ENCODE peak calls at places on chromosomes 12 and 14, in eight cellular contexts. S is IMR-90, O is Peyer's patch, L is stomach, W is transverse colon, Y is endothelial cell of umbilical vein, P is HCT116, I is GM12878. V is an unnamed sample. For H3K27me3 and H3K4me1, the result is how much of the 10 kb centered on the place peaks cover.

GRCh38 chr12:25866586-25867378 is 91.7 kb upstream of the RASSF8 start:
- DNase-seq in S (no peak), O (no peak), L (no peak), W (no peak), Y (no peak), P (no peak), I (no peak), V (no peak)

GRCh38 chr12:29534935-29535334 is 37.4 kb upstream of the OVCH1 start:
- DNase-seq in S (peak), O (no peak), L (no peak), W (no peak), Y (no peak), P (no peak), I (no peak), V (no peak)

GRCh38 chr12:102347761-102348160 is 132.6 kb downstream of the IGF1 start:
- DNase-seq in S (no peak), O (no peak), L (no peak), W (no peak), Y (no peak), P (no peak), I (no peak), V (no peak)

GRCh38 chr12:93788853-93789252 is 111.7 kb downstream of the CRADD start:
- DNase-seq in S (no peak), O (no peak), L (no peak), W (no peak), Y (no peak), P (no peak), I (no peak), V (no peak)

GRCh38 chr14:71883094-71883493 is 49.1 kb upstream of the RGS6 start:
- DNase-seq in S (no peak), O (no peak), L (no peak), W (no peak), Y (no peak), P (no peak), I (no peak), V (no peak)

GRCh38 chr14:70803321-70804110 is 5.8 kb downstream of the MAP3K9 start:
- DNase-seq in S (no peak), O (no peak), L (no peak), W (no peak), Y (no peak), P (no peak), I (peak), V (no peak)

GRCh38 chr14:61575751-61576150 is 119.6 kb upstream of the HIF1A start:
- DNase-seq in S (no peak), O (no peak), L (no peak), W (no peak), Y (no peak), P (no peak), I (no peak), V (no peak)

GRCh38 chr12:37546206-37546605 is 770.4 kb upstream of the ALG10B start:
- DNase-seq in S (no peak), O (no peak), L (no peak), W (no peak), Y (no peak), P (no peak), I (no peak), V (no peak)

GRCh38 chr14:51458563-51458955 is 193.2 kb upstream of the FRMD6 start:
- DNase-seq in S (peak), O (no peak), L (no peak), W (no peak), Y (peak), P (no peak), I (no peak), V (no peak)

GRCh38 chr14:96751505-96751904 is 45.7 kb upstream of the VRK1 start:
- DNase-seq in S (no peak), O (no peak), L (no peak), W (no peak), Y (no peak), P (no peak), I (no peak), V (no peak)

GRCh38 chr12:109900752-109901580 is 892 bp downstream of the TCHP start:
- DNase-seq in S (no peak), O (no peak), L (no peak), W (no peak), Y (peak), P (no peak), I (no peak), V (no peak)

GRCh38 chr14:49893309-49894213 is 679 bp downstream of the ARF6 start:
- DNase-seq in S (no peak), O (peak), L (peak), W (peak), Y (peak), P (no peak), I (no peak), V (peak)

GRCh38 chr14:96085369-96085768 is 46.2 kb downstream of the C14orf132 start:
- DNase-seq in S (no peak), O (no peak), L (no peak), W (no peak), Y (no peak), P (no peak), I (no peak), V (no peak)

GRCh38 chr12:26629864-26630263 is 203.1 kb downstream of the ITPR2 start:
- DNase-seq in S (peak), O (no peak), L (no peak), W (no peak), Y (peak), P (no peak), I (no peak), V (no peak)

GRCh38 chr12:3672113-3672509 is 80.8 kb downstream of the CRACR2A start:
- DNase-seq in S (no peak), O (no peak), L (no peak), W (no peak), Y (no peak), P (no peak), I (no peak), V (no peak)

GRCh38 chr12:80332827-80333226 is 111.2 kb upstream of the PTPRQ start:
- DNase-seq in S (no peak), O (no peak), L (no peak), W (no peak), Y (no peak), P (no peak), I (no peak), V (no peak)

GRCh38 chr14:94305620-94306019 is 12.6 kb upstream of the SERPINA10 start:
- DNase-seq in S (no peak), O (no peak), L (no peak), W (no peak), Y (no peak), P (no peak), I (no peak), V (no peak)

GRCh38 chr12:88391556-88391955 is 188.7 kb downstream of the KITLG start:
- DNase-seq in S (peak), O (no peak), L (no peak), W (no peak), Y (peak), P (peak), I (no peak), V (no peak)

GRCh38 chr12:50901685-50902113 is 50.6 kb upstream of the HIGD1C start:
- DNase-seq in S (no peak), O (no peak), L (no peak), W (no peak), Y (no peak), P (no peak), I (no peak), V (no peak)

GRCh38 chr12:115891551-115891950 is 385.9 kb downstream of the MED13L start:
- DNase-seq in S (no peak), O (no peak), L (no peak), W (no peak), Y (no peak), P (no peak), I (no peak), V (no peak)

GRCh38 chr12:30806989-30807694 is 52.4 kb upstream of the CAPRIN2 start:
- DNase-seq in S (peak), O (no peak), L (peak), W (no peak), Y (peak), P (peak), I (peak), V (peak)

GRCh38 chr14:105474478-105475268 is at the start of gene CRIP2:
- DNase-seq in S (peak), O (no peak), L (no peak), W (no peak), Y (peak), P (no peak), I (no peak), V (peak)

GRCh38 chr12:12265571-12266388 is 1.1 kb downstream of the LRP6 start:
- DNase-seq in S (peak), O (peak), L (no peak), W (no peak), Y (peak), P (no peak), I (no peak), V (no peak)

GRCh38 chr12:106271575-106272505 is 24.0 kb upstream of the CKAP4 start:
- DNase-seq in S (no peak), O (no peak), L (no peak), W (no peak), Y (no peak), P (no peak), I (no peak), V (peak)

GRCh38 chr12:22525426-22525825 is 18.9 kb downstream of the C2CD5 start:
- DNase-seq in S (peak), O (no peak), L (no peak), W (no peak), Y (peak), P (no peak), I (no peak), V (no peak)

GRCh38 chr14:90499121-90499520 is 102.3 kb downstream of the CALM1 start:
- DNase-seq in S (no peak), O (peak), L (no peak), W (no peak), Y (no peak), P (no peak), I (no peak), V (no peak)

GRCh38 chr14:90499908-90500664 is 103.3 kb downstream of the CALM1 start:
- DNase-seq in S (no peak), O (peak), L (no peak), W (no peak), Y (no peak), P (no peak), I (no peak), V (peak)

GRCh38 chr14:90502760-90503159 is 105.9 kb downstream of the CALM1 start:
- DNase-seq in S (no peak), O (no peak), L (no peak), W (no peak), Y (no peak), P (no peak), I (no peak), V (no peak)

GRCh38 chr14:90498198-90498597 is 101.4 kb downstream of the CALM1 start:
- DNase-seq in S (no peak), O (no peak), L (no peak), W (no peak), Y (no peak), P (no peak), I (no peak), V (no peak)

DNA sequence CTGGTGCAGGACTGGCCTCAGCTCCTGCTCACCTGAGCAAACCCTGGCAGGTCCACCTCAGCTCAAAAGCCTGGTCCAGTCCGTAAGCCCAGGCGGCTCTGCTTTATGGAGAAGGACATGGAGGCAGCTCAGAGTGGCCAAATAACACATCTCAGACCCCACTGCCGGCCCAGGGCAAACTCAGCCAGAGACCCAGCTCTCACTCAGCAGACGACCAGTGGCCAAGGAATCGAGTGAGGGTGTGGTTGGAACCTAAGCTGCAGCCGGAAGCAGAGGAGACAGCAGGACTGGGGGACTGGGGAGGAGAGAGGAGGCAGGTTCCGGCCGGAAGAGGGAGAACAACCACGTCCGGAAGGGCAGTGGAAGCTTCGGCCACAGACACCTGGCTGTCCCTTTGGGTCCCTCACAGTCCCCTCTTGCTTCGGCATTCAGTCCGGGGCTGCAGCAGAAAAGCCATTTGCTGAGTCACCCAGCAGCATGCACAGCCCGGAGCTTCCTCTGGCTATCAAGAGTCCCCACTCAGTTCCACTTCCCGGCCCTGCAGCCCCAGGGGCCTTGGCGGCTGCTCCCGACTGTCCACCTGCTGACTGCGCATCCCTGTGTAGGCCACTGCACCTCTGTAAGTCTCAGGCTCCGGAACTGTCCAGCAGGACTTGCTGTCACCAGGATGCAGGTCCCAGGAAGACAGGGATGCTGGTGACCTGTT is 104.0 kb downstream of the CALM1 start:
- DNase-seq in S (no peak), O (no peak), L (no peak), W (no peak), Y (no peak), P (no peak), I (no peak), V (peak)
- TF ChIP-seq POLR2A in S (no peak), O (no peak), L (no peak), W (no peak), Y (no peak), P (no peak), I (no peak), V (no peak)

GRCh38 chr12:122099856-122100255 is 21.3 kb downstream of the MLXIP start:
- DNase-seq in S (no peak), O (peak), L (no peak), W (no peak), Y (no peak), P (no peak), I (no peak), V (no peak)

GRCh38 chr12:122096014-122096413 is 17.5 kb downstream of the MLXIP start:
- DNase-seq in S (no peak), O (peak), L (no peak), W (peak), Y (no peak), P (no peak), I (no peak), V (no peak)

GRCh38 chr12:122099280-122099749 is 20.8 kb downstream of the MLXIP start:
- DNase-seq in S (no peak), O (peak), L (no peak), W (no peak), Y (no peak), P (no peak), I (no peak), V (no peak)

GRCh38 chr12:122096591-122097149 is 18.1 kb downstream of the MLXIP start:
- DNase-seq in S (peak), O (peak), L (peak), W (peak), Y (peak), P (no peak), I (no peak), V (no peak)

DNA sequence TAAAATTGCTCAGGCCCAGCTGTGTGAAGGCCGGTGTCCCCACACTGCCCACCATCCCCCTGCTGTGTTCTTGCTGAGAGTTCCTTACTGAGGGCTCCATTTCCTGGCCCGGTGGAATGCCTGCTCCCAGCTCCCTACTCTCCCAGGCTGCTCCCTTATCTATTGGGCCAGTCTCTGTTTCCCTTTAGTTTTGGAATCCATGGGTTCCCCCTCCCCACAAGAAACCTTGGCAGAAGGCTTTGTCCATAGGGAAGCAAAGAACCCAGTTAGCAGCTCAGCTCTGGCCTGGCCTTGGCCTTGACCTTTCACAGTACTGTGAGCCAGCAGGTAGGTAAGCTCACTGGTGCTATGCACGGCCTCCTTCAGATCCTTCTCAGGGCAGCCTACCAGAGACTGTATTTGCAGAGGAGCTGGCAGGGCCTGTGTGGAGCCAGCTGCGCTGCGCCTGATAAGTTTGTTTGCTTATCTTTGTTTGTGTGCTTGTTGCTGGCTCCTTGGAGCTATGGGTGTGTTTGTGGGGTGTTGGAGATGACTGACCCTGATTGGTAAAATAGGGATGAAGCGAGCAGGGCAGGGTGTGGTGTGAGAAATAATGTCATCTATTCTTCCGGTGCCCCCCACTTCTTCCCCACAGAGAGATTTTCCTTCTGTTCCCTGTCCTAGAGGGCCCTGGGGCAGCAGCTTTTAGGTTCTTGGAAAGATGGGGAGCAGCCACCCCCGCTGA is 19.2 kb downstream of the MLXIP start:
- DNase-seq in S (peak), O (peak), L (peak), W (peak), Y (peak), P (no peak), I (no peak), V (no peak)
- H3K27me3 ChIP-seq in S (under half), O (under half), L (under half), W (under half), Y (under half), P (under half), I (under half), V (under half)

GRCh38 chr12:1761857-1762256 is 58.5 kb upstream of the LRTM2 start:
- DNase-seq in S (no peak), O (no peak), L (no peak), W (no peak), Y (no peak), P (no peak), I (no peak), V (no peak)

GRCh38 chr12:1768585-1768984 is 51.8 kb upstream of the LRTM2 start:
- DNase-seq in S (no peak), O (no peak), L (no peak), W (no peak), Y (no peak), P (no peak), I (no peak), V (no peak)

GRCh38 chr12:1769809-1770494 is 50.4 kb upstream of the LRTM2 start:
- DNase-seq in S (peak), O (no peak), L (no peak), W (no peak), Y (no peak), P (no peak), I (no peak), V (no peak)

GRCh38 chr12:1766110-1766509 is 54.3 kb upstream of the LRTM2 start:
- DNase-seq in S (no peak), O (no peak), L (no peak), W (no peak), Y (no peak), P (no peak), I (no peak), V (no peak)

GRCh38 chr12:1767407-1768090 is 52.8 kb upstream of the LRTM2 start:
- DNase-seq in S (no peak), O (no peak), L (no peak), W (no peak), Y (no peak), P (no peak), I (no peak), V (no peak)
- H3K4me1 ChIP-seq in S (under half), O (under half), L (under half), W (under half), Y (under half), P (under half), I (under half), V (under half)

GRCh38 chr12:6723607-6724408 is at the start of gene COPS7A:
- DNase-seq in S (peak), O (peak), L (peak), W (peak), Y (peak), P (peak), I (peak), V (peak)
- TF ChIP-seq POLR2A in S (peak), O (peak), L (no peak), W (peak), Y (peak), P (peak), I (peak), V (peak)

GRCh38 chr12:52086944-52087835 is 7.7 kb downstream of the SMIM41 start:
- DNase-seq in S (no peak), O (no peak), L (no peak), W (no peak), Y (no peak), P (no peak), I (no peak), V (no peak)
- H3K27me3 ChIP-seq in S (under half), O (under half), L (under half), W (under half), Y (under half), P (under half), I (under half), V (under half)

GRCh38 chr12:76080729-76081415 is 3.6 kb downstream of the NAP1L1 start:
- DNase-seq in S (no peak), O (no peak), L (no peak), W (no peak), Y (no peak), P (no peak), I (no peak), V (no peak)
- H3K4me1 ChIP-seq in S (under half), O (under half), L (under half), W (under half), Y (under half), P (under half), I (under half), V (under half)

V was measured in right lobe of liver.